ENCODE peak calls at places on chromosomes 3 and 15, in four cellular contexts. One of them, this sample, is unnamed.
A peak's percentile ranks its signal among the peaks of the same experiment; 100 is the strongest.

GRCh38 chr15:59436774-59437472 is 1.1 kb upstream of the FAM81A start:
- DNase-seq in bronchial epithelial cell: no peak
- DNase-seq in spleen: no peak
- DNase-seq in endothelial cell: no peak
- DNase-seq in this sample: no peak

GRCh38 chr3:124014366-124014942 is 22.5 kb upstream of the ROPN1 start:
- DNase-seq in bronchial epithelial cell: no peak
- DNase-seq in spleen: no peak
- DNase-seq in endothelial cell: no peak
- DNase-seq in this sample: no peak

GRCh38 chr3:192129586-192129985 is 597.8 kb downstream of the FGF12 start:
- DNase-seq in bronchial epithelial cell: no peak
- DNase-seq in spleen: no peak
- DNase-seq in endothelial cell: no peak
- DNase-seq in this sample: no peak

GRCh38 chr3:27589795-27590194 is 105.6 kb upstream of the SLC4A7 start:
- DNase-seq in bronchial epithelial cell: peak; percentile 43
- DNase-seq in spleen: no peak
- DNase-seq in endothelial cell: no peak
- DNase-seq in this sample: no peak

GRCh38 chr3:168865022-168865551 is 769.4 kb upstream of the GOLIM4 start:
- DNase-seq in bronchial epithelial cell: peak; percentile 42
- DNase-seq in spleen: no peak
- DNase-seq in endothelial cell: peak; percentile 21
- DNase-seq in this sample: no peak

GRCh38 chr15:63560741-63561448 is 36.3 kb upstream of the FBXL22 start:
- DNase-seq in bronchial epithelial cell: no peak
- DNase-seq in spleen: no peak
- DNase-seq in endothelial cell: no peak
- DNase-seq in this sample: no peak

GRCh38 chr3:156788846-156789245 is 37.3 kb upstream of the LEKR1 start:
- DNase-seq in bronchial epithelial cell: peak; percentile 50
- DNase-seq in spleen: no peak
- DNase-seq in endothelial cell: no peak
- DNase-seq in this sample: no peak

GRCh38 chr3:42537350-42537749 is 34.9 kb downstream of the VIPR1 start:
- DNase-seq in bronchial epithelial cell: no peak
- DNase-seq in spleen: peak; percentile 38
- DNase-seq in endothelial cell: no peak
- DNase-seq in this sample: no peak

GRCh38 chr15:58980351-58980939 is 7.0 kb upstream of the RNF111 start:
- DNase-seq in bronchial epithelial cell: peak; percentile 50
- DNase-seq in spleen: no peak
- DNase-seq in endothelial cell: no peak
- DNase-seq in this sample: no peak

GRCh38 chr15:92244703-92245102 is 149.0 kb upstream of the ST8SIA2 start:
- DNase-seq in bronchial epithelial cell: no peak
- DNase-seq in spleen: no peak
- DNase-seq in endothelial cell: no peak
- DNase-seq in this sample: no peak

GRCh38 chr3:125331243-125331642 is 43.9 kb downstream of the ZNF148 start:
- DNase-seq in bronchial epithelial cell: peak; percentile 64
- DNase-seq in spleen: no peak
- DNase-seq in endothelial cell: no peak
- DNase-seq in this sample: peak; percentile 11

GRCh38 chr3:124705552-124705951 is 24.7 kb upstream of the UMPS start:
- DNase-seq in bronchial epithelial cell: no peak
- DNase-seq in spleen: no peak
- DNase-seq in endothelial cell: no peak
- DNase-seq in this sample: no peak

GRCh38 chr3:133447751-133448477 is 48.1 kb downstream of the BFSP2 start:
- DNase-seq in bronchial epithelial cell: no peak
- DNase-seq in spleen: no peak
- DNase-seq in endothelial cell: no peak
- DNase-seq in this sample: no peak

GRCh38 chr3:128447561-128448013 is 19.1 kb downstream of the DNAJB8 start:
- DNase-seq in bronchial epithelial cell: no peak
- DNase-seq in spleen: no peak
- DNase-seq in endothelial cell: no peak
- DNase-seq in this sample: peak; percentile 12

GRCh38 chr3:141412936-141413354 is 44.6 kb downstream of the ZBTB38 start:
- DNase-seq in bronchial epithelial cell: peak; percentile 61
- DNase-seq in spleen: no peak
- DNase-seq in endothelial cell: no peak
- DNase-seq in this sample: peak; percentile 64

GRCh38 chr3:52153389-52154096 is 680 bp downstream of the POC1A start:
- DNase-seq in bronchial epithelial cell: peak; percentile 27
- DNase-seq in spleen: peak; percentile 84
- DNase-seq in endothelial cell: no peak
- DNase-seq in this sample: peak; percentile 46

GRCh38 chr15:88950600-88951160 is 37.5 kb upstream of the MFGE8 start:
- DNase-seq in bronchial epithelial cell: no peak
- DNase-seq in spleen: no peak
- DNase-seq in endothelial cell: no peak
- DNase-seq in this sample: no peak

GRCh38 chr3:110598847-110599490 is 472.6 kb upstream of the NECTIN3 start:
- DNase-seq in bronchial epithelial cell: no peak
- DNase-seq in spleen: no peak
- DNase-seq in endothelial cell: no peak
- DNase-seq in this sample: no peak

GRCh38 chr3:50179710-50180109 is 11.7 kb upstream of the GNAT1 start:
- DNase-seq in bronchial epithelial cell: no peak
- DNase-seq in spleen: no peak
- DNase-seq in endothelial cell: no peak
- DNase-seq in this sample: no peak

DNA sequence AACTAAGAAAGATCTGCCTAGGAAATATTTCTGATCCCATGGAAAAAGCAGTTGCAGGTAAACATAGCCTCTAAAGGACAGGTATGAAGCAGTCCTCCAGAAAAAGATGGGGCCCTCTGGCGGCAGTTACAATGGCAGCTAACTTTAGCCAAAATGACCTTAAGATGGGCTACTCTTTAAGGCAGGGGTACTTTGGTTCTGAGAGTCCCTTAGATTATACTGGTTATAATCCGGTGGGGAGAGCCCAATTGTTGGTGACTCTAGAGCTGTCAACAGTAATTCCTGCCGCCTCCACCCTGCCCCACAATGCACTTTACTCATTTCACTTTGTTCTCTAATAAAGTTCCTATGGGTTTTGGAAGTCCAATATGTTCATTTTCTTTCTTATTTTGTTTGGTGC is 412.8 kb upstream of the WNT5A start:
- DNase-seq in bronchial epithelial cell: no peak
- DNase-seq in spleen: no peak
- DNase-seq in endothelial cell: peak; percentile 19
- DNase-seq in this sample: peak; percentile 6
- TF ChIP-seq CTCF in bronchial epithelial cell: peak; percentile 36
- TF ChIP-seq CTCF in spleen: no peak
- TF ChIP-seq CTCF in endothelial cell: peak; percentile 41
- TF ChIP-seq CTCF in this sample: peak; percentile 29

GRCh38 chr3:20083253-20083652 is 43.0 kb downstream of the KAT2B start:
- DNase-seq in bronchial epithelial cell: no peak
- DNase-seq in spleen: no peak
- DNase-seq in endothelial cell: no peak
- DNase-seq in this sample: no peak

GRCh38 chr3:20079621-20080020 is 39.4 kb downstream of the KAT2B start:
- DNase-seq in bronchial epithelial cell: no peak
- DNase-seq in spleen: no peak
- DNase-seq in endothelial cell: no peak
- DNase-seq in this sample: no peak

GRCh38 chr3:20078194-20078709 is 38.0 kb downstream of the KAT2B start:
- DNase-seq in bronchial epithelial cell: no peak
- DNase-seq in spleen: no peak
- DNase-seq in endothelial cell: no peak
- DNase-seq in this sample: no peak

GRCh38 chr3:20080956-20081554 is 40.8 kb downstream of the KAT2B start:
- DNase-seq in bronchial epithelial cell: peak; percentile 64
- DNase-seq in spleen: peak; percentile 88
- DNase-seq in endothelial cell: no peak
- DNase-seq in this sample: peak; percentile 62

GRCh38 chr3:20083953-20084352 is 43.7 kb downstream of the KAT2B start:
- DNase-seq in bronchial epithelial cell: no peak
- DNase-seq in spleen: no peak
- DNase-seq in endothelial cell: no peak
- DNase-seq in this sample: no peak
- TF ChIP-seq CTCF in bronchial epithelial cell: no peak
- TF ChIP-seq CTCF in spleen: no peak
- TF ChIP-seq CTCF in endothelial cell: no peak
- TF ChIP-seq CTCF in this sample: no peak

DNA sequence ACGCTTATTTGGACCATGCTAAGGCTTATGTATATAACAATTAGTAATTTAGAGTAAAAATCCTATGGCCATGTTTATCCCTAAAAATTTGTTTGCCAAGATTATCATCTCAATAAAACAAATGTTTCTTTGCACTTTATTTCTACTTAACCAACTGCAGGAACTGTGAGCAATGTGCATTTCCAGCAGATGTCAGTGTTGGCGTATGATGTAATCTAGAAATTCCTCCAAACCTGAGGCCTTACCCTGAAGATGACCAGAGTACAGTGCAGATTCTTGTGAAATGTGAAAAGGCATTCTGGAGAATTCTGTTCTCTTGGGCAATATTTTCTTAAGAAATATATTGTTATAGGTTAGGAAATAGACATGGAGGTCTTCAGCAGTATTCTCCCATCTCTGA is 205.9 kb downstream of the MBNL1 start:
- DNase-seq in bronchial epithelial cell: peak; percentile 67
- DNase-seq in spleen: no peak
- DNase-seq in endothelial cell: peak; percentile 43
- DNase-seq in this sample: peak; percentile 39
- TF ChIP-seq CTCF in bronchial epithelial cell: peak; percentile 39
- TF ChIP-seq CTCF in spleen: no peak
- TF ChIP-seq CTCF in endothelial cell: peak; percentile 40
- TF ChIP-seq CTCF in this sample: peak; percentile 58

DNA sequence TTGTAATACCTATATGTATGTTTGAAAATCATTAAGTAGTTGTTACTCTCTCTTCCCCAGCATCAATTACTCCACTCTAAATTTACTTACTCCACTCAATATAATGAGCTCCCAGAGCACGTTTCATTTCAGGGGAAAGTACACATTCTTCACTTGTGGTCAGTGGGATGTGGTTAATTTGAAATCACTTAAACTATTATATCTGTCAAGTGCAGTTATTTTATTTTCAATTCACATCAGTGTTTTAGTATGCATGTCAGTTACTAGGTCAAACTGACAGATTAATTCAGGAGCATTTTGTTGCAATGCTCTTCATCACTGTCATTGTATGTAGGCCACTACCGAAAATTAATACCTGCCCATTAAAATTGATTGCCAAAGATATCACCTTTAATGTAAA is 376.1 kb downstream of the ZIC4 start:
- DNase-seq in bronchial epithelial cell: no peak
- DNase-seq in spleen: no peak
- DNase-seq in endothelial cell: no peak
- DNase-seq in this sample: no peak
- TF ChIP-seq CTCF in bronchial epithelial cell: no peak
- TF ChIP-seq CTCF in spleen: no peak
- TF ChIP-seq CTCF in endothelial cell: no peak
- TF ChIP-seq CTCF in this sample: no peak

GRCh38 chr3:113008117-113008516 is 17.3 kb downstream of the GTPBP8 start:
- DNase-seq in bronchial epithelial cell: no peak
- DNase-seq in spleen: no peak
- DNase-seq in endothelial cell: no peak
- DNase-seq in this sample: no peak

GRCh38 chr3:113019182-113020137 is 28.7 kb downstream of the GTPBP8 start:
- DNase-seq in bronchial epithelial cell: peak; percentile 80
- DNase-seq in spleen: peak; percentile 95
- DNase-seq in endothelial cell: peak; percentile 78
- DNase-seq in this sample: peak; percentile 86

GRCh38 chr3:113018461-113019181 is 27.8 kb downstream of the GTPBP8 start:
- DNase-seq in bronchial epithelial cell: peak; percentile 43
- DNase-seq in spleen: no peak
- DNase-seq in endothelial cell: no peak
- DNase-seq in this sample: peak; percentile 26

GRCh38 chr3:113013593-113013992 is 22.8 kb downstream of the GTPBP8 start:
- DNase-seq in bronchial epithelial cell: no peak
- DNase-seq in spleen: no peak
- DNase-seq in endothelial cell: no peak
- DNase-seq in this sample: no peak
- TF ChIP-seq CTCF in bronchial epithelial cell: no peak
- TF ChIP-seq CTCF in spleen: no peak
- TF ChIP-seq CTCF in endothelial cell: no peak
- TF ChIP-seq CTCF in this sample: no peak

This sample was measured in mammary epithelial cell.